ENCODE peak calls at places on chromosomes 1 and 21, in seven cellular contexts. One of them, this sample, is unnamed. For H3K9me2, the result is how much of the 10 kb centered on the place peaks cover.

GRCh38 chr1:4796161-4796998 is 142.0 kb downstream of the AJAP1 start:
- DNase-seq in OCI-LY7: peak
- DNase-seq in GM23338: no peak
- DNase-seq in PC-3: no peak
- DNase-seq in GM23248: no peak
- DNase-seq in SK-N-SH: no peak
- DNase-seq in MM.1S: peak
- DNase-seq in this sample: no peak

GRCh38 chr1:246782120-246782900 is 58.1 kb downstream of the SCCPDH start:
- DNase-seq in OCI-LY7: no peak
- DNase-seq in GM23338: no peak
- DNase-seq in PC-3: peak
- DNase-seq in GM23248: peak
- DNase-seq in SK-N-SH: peak
- DNase-seq in MM.1S: no peak
- DNase-seq in this sample: no peak

GRCh38 chr21:36499578-36500471 is 19.9 kb upstream of the CLDN14 start:
- DNase-seq in OCI-LY7: no peak
- DNase-seq in GM23338: no peak
- DNase-seq in PC-3: peak
- DNase-seq in GM23248: peak
- DNase-seq in SK-N-SH: no peak
- DNase-seq in MM.1S: no peak
- DNase-seq in this sample: no peak

GRCh38 chr1:75342799-75343198 is 208.6 kb downstream of the LHX8 start:
- DNase-seq in OCI-LY7: no peak
- DNase-seq in GM23338: peak
- DNase-seq in PC-3: no peak
- DNase-seq in GM23248: no peak
- DNase-seq in SK-N-SH: no peak
- DNase-seq in MM.1S: no peak
- DNase-seq in this sample: no peak

GRCh38 chr1:44072204-44072603 is 40.9 kb upstream of the SLC6A9 start:
- DNase-seq in OCI-LY7: no peak
- DNase-seq in GM23338: no peak
- DNase-seq in PC-3: peak
- DNase-seq in GM23248: peak
- DNase-seq in SK-N-SH: no peak
- DNase-seq in MM.1S: no peak
- DNase-seq in this sample: no peak

GRCh38 chr1:160855181-160855981 is 7.3 kb downstream of the CD244 start:
- DNase-seq in OCI-LY7: no peak
- DNase-seq in GM23338: no peak
- DNase-seq in PC-3: no peak
- DNase-seq in GM23248: no peak
- DNase-seq in SK-N-SH: no peak
- DNase-seq in MM.1S: no peak
- DNase-seq in this sample: no peak

GRCh38 chr1:61299468-61299867 is 217.1 kb downstream of the NFIA start:
- DNase-seq in OCI-LY7: no peak
- DNase-seq in GM23338: no peak
- DNase-seq in PC-3: peak
- DNase-seq in GM23248: no peak
- DNase-seq in SK-N-SH: no peak
- DNase-seq in MM.1S: no peak
- DNase-seq in this sample: peak

GRCh38 chr1:204599596-204599995 is 83.4 kb downstream of the MDM4 start:
- DNase-seq in OCI-LY7: no peak
- DNase-seq in GM23338: no peak
- DNase-seq in PC-3: no peak
- DNase-seq in GM23248: no peak
- DNase-seq in SK-N-SH: no peak
- DNase-seq in MM.1S: no peak
- DNase-seq in this sample: no peak

GRCh38 chr1:101098327-101098726 is 72.7 kb upstream of the DPH5 start:
- DNase-seq in OCI-LY7: no peak
- DNase-seq in GM23338: no peak
- DNase-seq in PC-3: no peak
- DNase-seq in GM23248: no peak
- DNase-seq in SK-N-SH: no peak
- DNase-seq in MM.1S: no peak
- DNase-seq in this sample: no peak

GRCh38 chr1:227299238-227299637 is 19.1 kb downstream of the CDC42BPA start:
- DNase-seq in OCI-LY7: no peak
- DNase-seq in GM23338: no peak
- DNase-seq in PC-3: peak
- DNase-seq in GM23248: peak
- DNase-seq in SK-N-SH: no peak
- DNase-seq in MM.1S: no peak
- DNase-seq in this sample: no peak

GRCh38 chr21:45420623-45421041 is 15.7 kb downstream of the COL18A1 start:
- DNase-seq in OCI-LY7: no peak
- DNase-seq in GM23338: no peak
- DNase-seq in PC-3: no peak
- DNase-seq in GM23248: no peak
- DNase-seq in SK-N-SH: peak
- DNase-seq in MM.1S: no peak
- DNase-seq in this sample: peak

GRCh38 chr1:17833661-17834501 is 78.7 kb downstream of the ACTL8 start:
- DNase-seq in OCI-LY7: no peak
- DNase-seq in GM23338: no peak
- DNase-seq in PC-3: no peak
- DNase-seq in GM23248: no peak
- DNase-seq in SK-N-SH: peak
- DNase-seq in MM.1S: no peak
- DNase-seq in this sample: no peak

GRCh38 chr1:31691951-31692350 is 11.9 kb downstream of the COL16A1 start:
- DNase-seq in OCI-LY7: no peak
- DNase-seq in GM23338: no peak
- DNase-seq in PC-3: no peak
- DNase-seq in GM23248: no peak
- DNase-seq in SK-N-SH: no peak
- DNase-seq in MM.1S: no peak
- DNase-seq in this sample: no peak

GRCh38 chr1:72109916-72110315 is 172.4 kb downstream of the NEGR1 start:
- DNase-seq in OCI-LY7: no peak
- DNase-seq in GM23338: no peak
- DNase-seq in PC-3: no peak
- DNase-seq in GM23248: no peak
- DNase-seq in SK-N-SH: no peak
- DNase-seq in MM.1S: no peak
- DNase-seq in this sample: no peak

GRCh38 chr1:200625381-200625824 is 4.9 kb upstream of the KIF14 start:
- DNase-seq in OCI-LY7: no peak
- DNase-seq in GM23338: no peak
- DNase-seq in PC-3: no peak
- DNase-seq in GM23248: peak
- DNase-seq in SK-N-SH: no peak
- DNase-seq in MM.1S: peak
- DNase-seq in this sample: no peak

GRCh38 chr21:43770066-43770655 is 5.9 kb downstream of the CSTB start:
- DNase-seq in OCI-LY7: no peak
- DNase-seq in GM23338: no peak
- DNase-seq in PC-3: no peak
- DNase-seq in GM23248: no peak
- DNase-seq in SK-N-SH: no peak
- DNase-seq in MM.1S: no peak
- DNase-seq in this sample: no peak

GRCh38 chr1:160359559-160360226 is 7.2 kb upstream of the NHLH1 start:
- DNase-seq in OCI-LY7: no peak
- DNase-seq in GM23338: peak
- DNase-seq in PC-3: no peak
- DNase-seq in GM23248: peak
- DNase-seq in SK-N-SH: no peak
- DNase-seq in MM.1S: no peak
- DNase-seq in this sample: no peak

GRCh38 chr1:226215239-226215638 is 8.2 kb upstream of the MIXL1 start:
- DNase-seq in OCI-LY7: peak
- DNase-seq in GM23338: no peak
- DNase-seq in PC-3: no peak
- DNase-seq in GM23248: no peak
- DNase-seq in SK-N-SH: no peak
- DNase-seq in MM.1S: no peak
- DNase-seq in this sample: no peak

GRCh38 chr21:46317710-46318463 is 5.8 kb downstream of the C21orf58 start:
- DNase-seq in OCI-LY7: no peak
- DNase-seq in GM23338: peak
- DNase-seq in PC-3: no peak
- DNase-seq in GM23248: no peak
- DNase-seq in SK-N-SH: no peak
- DNase-seq in MM.1S: no peak
- DNase-seq in this sample: peak

GRCh38 chr1:234658143-234658542 is 48.2 kb upstream of the IRF2BP2 start:
- DNase-seq in OCI-LY7: no peak
- DNase-seq in GM23338: peak
- DNase-seq in PC-3: peak
- DNase-seq in GM23248: peak
- DNase-seq in SK-N-SH: no peak
- DNase-seq in MM.1S: no peak
- DNase-seq in this sample: peak

GRCh38 chr1:90391116-90391515 is 326.0 kb downstream of the BARHL2 start:
- DNase-seq in OCI-LY7: no peak
- DNase-seq in GM23338: no peak
- DNase-seq in PC-3: peak
- DNase-seq in GM23248: no peak
- DNase-seq in SK-N-SH: no peak
- DNase-seq in MM.1S: no peak
- DNase-seq in this sample: no peak

GRCh38 chr1:58108783-58109182 is 437.7 kb downstream of the OMA1 start:
- DNase-seq in OCI-LY7: no peak
- DNase-seq in GM23338: no peak
- DNase-seq in PC-3: no peak
- DNase-seq in GM23248: no peak
- DNase-seq in SK-N-SH: no peak
- DNase-seq in MM.1S: no peak
- DNase-seq in this sample: no peak

GRCh38 chr1:66176012-66176715 is 357.8 kb upstream of the SGIP1 start:
- DNase-seq in OCI-LY7: no peak
- DNase-seq in GM23338: peak
- DNase-seq in PC-3: no peak
- DNase-seq in GM23248: peak
- DNase-seq in SK-N-SH: no peak
- DNase-seq in MM.1S: no peak
- DNase-seq in this sample: no peak

GRCh38 chr1:180213401-180214177 is 16.5 kb upstream of the LHX4 start:
- DNase-seq in OCI-LY7: peak
- DNase-seq in GM23338: peak
- DNase-seq in PC-3: no peak
- DNase-seq in GM23248: peak
- DNase-seq in SK-N-SH: no peak
- DNase-seq in MM.1S: peak
- DNase-seq in this sample: no peak

GRCh38 chr1:208174736-208175507 is 69.3 kb downstream of the PLXNA2 start:
- DNase-seq in OCI-LY7: no peak
- DNase-seq in GM23338: no peak
- DNase-seq in PC-3: no peak
- DNase-seq in GM23248: peak
- DNase-seq in SK-N-SH: no peak
- DNase-seq in MM.1S: no peak
- DNase-seq in this sample: peak

GRCh38 chr1:13808729-13809131 is 108.7 kb downstream of the PRDM2 start:
- DNase-seq in OCI-LY7: no peak
- DNase-seq in GM23338: no peak
- DNase-seq in PC-3: no peak
- DNase-seq in GM23248: peak
- DNase-seq in SK-N-SH: no peak
- DNase-seq in MM.1S: no peak
- DNase-seq in this sample: no peak

DNA sequence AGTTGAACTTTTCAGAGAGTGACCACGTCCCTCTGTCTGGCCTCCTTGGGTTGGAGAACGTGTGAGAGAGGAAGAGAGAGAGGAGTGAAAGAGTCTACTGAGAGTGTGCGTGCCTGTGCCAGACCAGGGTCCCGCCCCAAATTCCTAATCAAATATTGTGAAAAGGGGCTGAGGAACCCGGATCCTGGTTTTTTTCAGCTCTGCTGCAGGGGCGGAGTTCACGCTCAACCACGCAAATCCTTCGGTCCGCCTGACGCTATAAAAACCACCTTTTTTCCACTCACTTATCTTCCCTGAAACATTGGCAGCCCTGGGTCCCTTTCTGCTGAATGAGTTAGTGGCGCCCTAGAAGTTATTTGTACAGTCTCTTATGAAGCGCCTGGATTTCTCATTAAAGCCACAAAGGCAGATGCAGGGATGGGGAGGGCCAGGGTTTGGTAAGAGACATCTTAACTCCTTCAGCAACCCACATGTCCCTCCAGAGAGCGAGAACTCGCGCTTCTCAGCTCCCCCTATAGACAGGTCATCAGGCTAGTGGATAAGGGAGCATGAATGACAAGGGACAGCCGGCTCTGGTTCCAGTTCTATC is at the start of gene FMOD:
- DNase-seq in OCI-LY7: peak
- DNase-seq in GM23338: peak
- DNase-seq in PC-3: no peak
- DNase-seq in GM23248: peak
- DNase-seq in SK-N-SH: no peak
- DNase-seq in MM.1S: no peak
- DNase-seq in this sample: peak
- H3K4me2 ChIP-seq in OCI-LY7: peak
- H3K4me2 ChIP-seq in GM23338: peak
- H3K4me2 ChIP-seq in PC-3: no peak
- H3K4me2 ChIP-seq in GM23248: peak
- H3K4me2 ChIP-seq in SK-N-SH: no peak
- H3K4me2 ChIP-seq in MM.1S: no peak
- H3K4me2 ChIP-seq in this sample: peak

GRCh38 chr1:237713886-237714285 is 176.8 kb downstream of the ZP4 start:
- DNase-seq in OCI-LY7: no peak
- DNase-seq in GM23338: no peak
- DNase-seq in PC-3: no peak
- DNase-seq in GM23248: no peak
- DNase-seq in SK-N-SH: no peak
- DNase-seq in MM.1S: peak
- DNase-seq in this sample: peak
- H2AFZ ChIP-seq in OCI-LY7: no peak
- H2AFZ ChIP-seq in GM23338: no peak
- H2AFZ ChIP-seq in PC-3: no peak
- H2AFZ ChIP-seq in GM23248: no peak
- H2AFZ ChIP-seq in SK-N-SH: peak
- H2AFZ ChIP-seq in MM.1S: peak
- H2AFZ ChIP-seq in this sample: peak

GRCh38 chr1:187943606-187944403 is 1115.1 kb downstream of the PLA2G4A start:
- DNase-seq in OCI-LY7: no peak
- DNase-seq in GM23338: no peak
- DNase-seq in PC-3: no peak
- DNase-seq in GM23248: no peak
- DNase-seq in SK-N-SH: no peak
- DNase-seq in MM.1S: peak
- DNase-seq in this sample: no peak
- H3K9me2 ChIP-seq in OCI-LY7: under half
- H3K9me2 ChIP-seq in GM23338: under half
- H3K9me2 ChIP-seq in PC-3: under half
- H3K9me2 ChIP-seq in GM23248: under half
- H3K9me2 ChIP-seq in SK-N-SH: under half
- H3K9me2 ChIP-seq in MM.1S: under half
- H3K9me2 ChIP-seq in this sample: under half

DNA sequence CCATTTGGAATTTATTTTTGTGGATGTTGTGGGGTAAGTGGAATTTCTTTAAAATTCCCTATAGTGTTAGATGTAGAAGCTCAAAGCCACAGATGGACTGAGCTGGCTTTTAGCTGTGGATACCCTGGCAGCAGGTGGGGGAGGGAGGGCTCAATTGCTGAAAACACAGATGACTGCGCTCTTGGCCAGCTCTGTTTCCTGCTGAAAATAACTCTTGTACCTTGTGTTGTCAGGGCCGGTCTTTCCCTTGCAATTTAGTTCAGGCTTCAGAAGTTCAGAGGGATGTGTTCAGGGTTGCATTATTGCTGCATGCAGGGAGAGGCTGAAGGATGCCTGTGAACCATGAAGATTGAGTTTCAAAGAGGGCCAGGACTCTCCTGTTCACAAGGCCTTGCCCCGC is 58.0 kb upstream of the GCLM start:
- DNase-seq in OCI-LY7: no peak
- DNase-seq in GM23338: no peak
- DNase-seq in PC-3: no peak
- DNase-seq in GM23248: no peak
- DNase-seq in SK-N-SH: no peak
- DNase-seq in MM.1S: no peak
- DNase-seq in this sample: no peak
- H3K4me2 ChIP-seq in OCI-LY7: no peak
- H3K4me2 ChIP-seq in GM23338: no peak
- H3K4me2 ChIP-seq in PC-3: no peak
- H3K4me2 ChIP-seq in GM23248: no peak
- H3K4me2 ChIP-seq in SK-N-SH: no peak
- H3K4me2 ChIP-seq in MM.1S: no peak
- H3K4me2 ChIP-seq in this sample: no peak

This sample was measured in hepatocyte.